ENCODE peak calls at places on chromosomes 3 and 15, in five cellular contexts. One of them, this sample, is unnamed.

GRCh38 chr15:27454281-27455060 is 483.5 kb downstream of the GABRG3 start:
- DNase-seq in NT2/D1: no peak
- DNase-seq in heart left ventricle: no peak
- DNase-seq in Peyer's patch: no peak
- DNase-seq in ovary: no peak
- DNase-seq in this sample: no peak

GRCh38 chr3:150790621-150791020 is 27.7 kb upstream of the SIAH2 start:
- DNase-seq in NT2/D1: no peak
- DNase-seq in heart left ventricle: no peak
- DNase-seq in Peyer's patch: no peak
- DNase-seq in ovary: no peak
- DNase-seq in this sample: no peak

GRCh38 chr3:56467801-56468183 is 475 bp downstream of the ERC2 start:
- DNase-seq in NT2/D1: no peak
- DNase-seq in heart left ventricle: no peak
- DNase-seq in Peyer's patch: no peak
- DNase-seq in ovary: peak; percentile 31
- DNase-seq in this sample: no peak

GRCh38 chr15:43509002-43509922 is 8.1 kb upstream of the MAP1A start:
- DNase-seq in NT2/D1: no peak
- DNase-seq in heart left ventricle: no peak
- DNase-seq in Peyer's patch: no peak
- DNase-seq in ovary: no peak
- DNase-seq in this sample: no peak

GRCh38 chr3:62873672-62874397 is 1.4 kb downstream of the CADPS start:
- DNase-seq in NT2/D1: peak; percentile 82
- DNase-seq in heart left ventricle: peak; percentile 55
- DNase-seq in Peyer's patch: no peak
- DNase-seq in ovary: peak; percentile 26
- DNase-seq in this sample: peak; percentile 79

GRCh38 chr3:110608566-110608965 is 463.1 kb upstream of the NECTIN3 start:
- DNase-seq in NT2/D1: no peak
- DNase-seq in heart left ventricle: no peak
- DNase-seq in Peyer's patch: no peak
- DNase-seq in ovary: no peak
- DNase-seq in this sample: no peak

GRCh38 chr15:77019476-77020331 is 24.8 kb downstream of the PSTPIP1 start:
- DNase-seq in NT2/D1: no peak
- DNase-seq in heart left ventricle: peak; percentile 17
- DNase-seq in Peyer's patch: no peak
- DNase-seq in ovary: no peak
- DNase-seq in this sample: peak; percentile 55

GRCh38 chr15:59918994-59919951 is 84.8 kb upstream of the FOXB1 start:
- DNase-seq in NT2/D1: no peak
- DNase-seq in heart left ventricle: no peak
- DNase-seq in Peyer's patch: no peak
- DNase-seq in ovary: no peak
- DNase-seq in this sample: no peak

GRCh38 chr15:78131295-78132021 is at the start of gene CIB2:
- DNase-seq in NT2/D1: peak; percentile 75
- DNase-seq in heart left ventricle: peak; percentile 78
- DNase-seq in Peyer's patch: peak; percentile 69
- DNase-seq in ovary: peak; percentile 87
- DNase-seq in this sample: peak; percentile 96

GRCh38 chr15:95843241-95843851 is 487.2 kb upstream of the NR2F2 start:
- DNase-seq in NT2/D1: no peak
- DNase-seq in heart left ventricle: peak; percentile 62
- DNase-seq in Peyer's patch: no peak
- DNase-seq in ovary: no peak
- DNase-seq in this sample: peak; percentile 28

GRCh38 chr3:155015776-155016451 is 64.2 kb upstream of the MME start:
- DNase-seq in NT2/D1: no peak
- DNase-seq in heart left ventricle: no peak
- DNase-seq in Peyer's patch: no peak
- DNase-seq in ovary: no peak
- DNase-seq in this sample: peak; percentile 94

GRCh38 chr3:114572364-114573062 is 278.7 kb downstream of the TIGIT start:
- DNase-seq in NT2/D1: no peak
- DNase-seq in heart left ventricle: no peak
- DNase-seq in Peyer's patch: no peak
- DNase-seq in ovary: no peak
- DNase-seq in this sample: no peak

GRCh38 chr3:175386630-175387029 is 527.5 kb downstream of the NAALADL2 start:
- DNase-seq in NT2/D1: no peak
- DNase-seq in heart left ventricle: no peak
- DNase-seq in Peyer's patch: no peak
- DNase-seq in ovary: no peak
- DNase-seq in this sample: no peak

GRCh38 chr15:97904196-97904572 is 56.3 kb upstream of the ARRDC4 start:
- DNase-seq in NT2/D1: peak; percentile 80
- DNase-seq in heart left ventricle: peak; percentile 75
- DNase-seq in Peyer's patch: no peak
- DNase-seq in ovary: peak; percentile 62
- DNase-seq in this sample: peak; percentile 51

GRCh38 chr15:75723847-75724660 is 11.4 kb upstream of the CSPG4 start:
- DNase-seq in NT2/D1: no peak
- DNase-seq in heart left ventricle: peak; percentile 95
- DNase-seq in Peyer's patch: peak; percentile 47
- DNase-seq in ovary: peak; percentile 87
- DNase-seq in this sample: peak; percentile 43

GRCh38 chr3:126961191-126961790 is 21.6 kb upstream of the PLXNA1 start:
- DNase-seq in NT2/D1: no peak
- DNase-seq in heart left ventricle: peak; percentile 83
- DNase-seq in Peyer's patch: peak; percentile 29
- DNase-seq in ovary: peak; percentile 74
- DNase-seq in this sample: no peak

GRCh38 chr3:45597166-45597565 is 2.6 kb downstream of the LIMD1 start:
- DNase-seq in NT2/D1: no peak
- DNase-seq in heart left ventricle: no peak
- DNase-seq in Peyer's patch: peak; percentile 47
- DNase-seq in ovary: no peak
- DNase-seq in this sample: no peak

GRCh38 chr15:41256577-41257038 is 25.5 kb downstream of the CHP1 start:
- DNase-seq in NT2/D1: no peak
- DNase-seq in heart left ventricle: no peak
- DNase-seq in Peyer's patch: no peak
- DNase-seq in ovary: no peak
- DNase-seq in this sample: no peak

GRCh38 chr3:143000525-143000924 is 845 bp upstream of the U2SURP start:
- DNase-seq in NT2/D1: no peak
- DNase-seq in heart left ventricle: no peak
- DNase-seq in Peyer's patch: no peak
- DNase-seq in ovary: no peak
- DNase-seq in this sample: no peak

GRCh38 chr3:117144832-117145231 is 435.3 kb downstream of the TUSC7 start:
- DNase-seq in NT2/D1: no peak
- DNase-seq in heart left ventricle: no peak
- DNase-seq in Peyer's patch: no peak
- DNase-seq in ovary: no peak
- DNase-seq in this sample: no peak

GRCh38 chr3:17841190-17841828 is 98.9 kb upstream of the TBC1D5 start:
- DNase-seq in NT2/D1: peak; percentile 80
- DNase-seq in heart left ventricle: peak; percentile 58
- DNase-seq in Peyer's patch: peak; percentile 64
- DNase-seq in ovary: peak; percentile 77
- DNase-seq in this sample: peak; percentile 70

GRCh38 chr15:70763950-70764730 is 782 bp upstream of the UACA start:
- DNase-seq in NT2/D1: no peak
- DNase-seq in heart left ventricle: no peak
- DNase-seq in Peyer's patch: no peak
- DNase-seq in ovary: no peak
- DNase-seq in this sample: peak; percentile 68

GRCh38 chr15:70762469-70763119 is 764 bp downstream of the UACA start:
- DNase-seq in NT2/D1: no peak
- DNase-seq in heart left ventricle: peak; percentile 38
- DNase-seq in Peyer's patch: no peak
- DNase-seq in ovary: peak; percentile 65
- DNase-seq in this sample: peak; percentile 64

GRCh38 chr15:70761931-70762468 is 1.4 kb downstream of the UACA start:
- DNase-seq in NT2/D1: no peak
- DNase-seq in heart left ventricle: no peak
- DNase-seq in Peyer's patch: no peak
- DNase-seq in ovary: no peak
- DNase-seq in this sample: no peak

GRCh38 chr15:70761046-70761445 is 2.3 kb downstream of the UACA start:
- DNase-seq in NT2/D1: no peak
- DNase-seq in heart left ventricle: no peak
- DNase-seq in Peyer's patch: no peak
- DNase-seq in ovary: no peak
- DNase-seq in this sample: no peak

GRCh38 chr15:70763120-70763949 is at the start of gene UACA:
- DNase-seq in NT2/D1: peak; percentile 97
- DNase-seq in heart left ventricle: peak; percentile 97
- DNase-seq in Peyer's patch: peak; percentile 87
- DNase-seq in ovary: peak; percentile 99
- DNase-seq in this sample: peak; percentile 100
- H3K4me1 ChIP-seq in NT2/D1: no peaks in the 10 kb centered on the region
- H3K4me1 ChIP-seq in heart left ventricle: peaks cover 11% of the 10 kb centered on the region
- H3K4me1 ChIP-seq in Peyer's patch: peaks cover 9% of the 10 kb centered on the region
- H3K4me1 ChIP-seq in ovary: peaks cover 3% of the 10 kb centered on the region
- H3K4me1 ChIP-seq in this sample: peaks cover 40% of the 10 kb centered on the region

DNA sequence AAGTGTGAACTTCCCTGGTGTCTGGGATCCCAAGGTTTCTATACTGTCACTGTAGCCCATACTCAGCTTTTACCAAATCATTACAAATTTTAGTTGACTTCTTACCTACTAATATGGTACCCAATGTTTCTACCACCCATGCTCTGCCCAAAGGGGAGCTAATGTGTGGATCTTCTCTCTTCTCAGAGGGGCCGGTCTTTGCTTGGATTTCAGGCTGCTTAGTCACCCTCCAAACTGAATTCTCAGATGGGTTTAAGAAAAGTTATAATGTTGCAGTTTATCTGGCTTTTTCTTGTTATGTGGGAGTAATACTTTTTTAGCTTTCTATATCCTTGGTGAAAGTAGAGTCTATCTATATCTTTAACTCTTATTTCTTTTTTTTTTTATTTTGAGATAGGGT is 67.1 kb upstream of the AKAP13 start:
- DNase-seq in NT2/D1: no peak
- DNase-seq in heart left ventricle: no peak
- DNase-seq in Peyer's patch: no peak
- DNase-seq in ovary: no peak
- DNase-seq in this sample: no peak
- H3K4me1 ChIP-seq in NT2/D1: no peaks in the 10 kb centered on the region
- H3K4me1 ChIP-seq in heart left ventricle: no peaks in the 10 kb centered on the region
- H3K4me1 ChIP-seq in Peyer's patch: no peaks in the 10 kb centered on the region
- H3K4me1 ChIP-seq in ovary: peaks cover 4% of the 10 kb centered on the region
- H3K4me1 ChIP-seq in this sample: no peaks in the 10 kb centered on the region

GRCh38 chr3:172063456-172064432 is 24.4 kb downstream of the FNDC3B start:
- DNase-seq in NT2/D1: no peak
- DNase-seq in heart left ventricle: no peak
- DNase-seq in Peyer's patch: no peak
- DNase-seq in ovary: no peak
- DNase-seq in this sample: no peak

GRCh38 chr3:172065967-172066762 is 26.8 kb downstream of the FNDC3B start:
- DNase-seq in NT2/D1: no peak
- DNase-seq in heart left ventricle: no peak
- DNase-seq in Peyer's patch: no peak
- DNase-seq in ovary: no peak
- DNase-seq in this sample: no peak

GRCh38 chr3:172066880-172067778 is 27.8 kb downstream of the FNDC3B start:
- DNase-seq in NT2/D1: no peak
- DNase-seq in heart left ventricle: no peak
- DNase-seq in Peyer's patch: no peak
- DNase-seq in ovary: no peak
- DNase-seq in this sample: no peak

GRCh38 chr3:172067837-172068440 is 28.6 kb downstream of the FNDC3B start:
- DNase-seq in NT2/D1: no peak
- DNase-seq in heart left ventricle: no peak
- DNase-seq in Peyer's patch: no peak
- DNase-seq in ovary: no peak
- DNase-seq in this sample: no peak

GRCh38 chr3:172065534-172065933 is 26.2 kb downstream of the FNDC3B start:
- DNase-seq in NT2/D1: no peak
- DNase-seq in heart left ventricle: no peak
- DNase-seq in Peyer's patch: no peak
- DNase-seq in ovary: no peak
- DNase-seq in this sample: peak; percentile 42
- H3K4me1 ChIP-seq in NT2/D1: peaks cover 4% of the 10 kb centered on the region
- H3K4me1 ChIP-seq in heart left ventricle: peaks cover 57% of the 10 kb centered on the region
- H3K4me1 ChIP-seq in Peyer's patch: no peaks in the 10 kb centered on the region
- H3K4me1 ChIP-seq in ovary: peaks cover 21% of the 10 kb centered on the region
- H3K4me1 ChIP-seq in this sample: peaks cover 10% of the 10 kb centered on the region

GRCh38 chr3:37812497-37812896 is 49.2 kb upstream of the CTDSPL start:
- DNase-seq in NT2/D1: no peak
- DNase-seq in heart left ventricle: no peak
- DNase-seq in Peyer's patch: no peak
- DNase-seq in ovary: no peak
- DNase-seq in this sample: no peak
- H3K4me1 ChIP-seq in NT2/D1: peaks cover 3% of the 10 kb centered on the region
- H3K4me1 ChIP-seq in heart left ventricle: peaks cover 8% of the 10 kb centered on the region
- H3K4me1 ChIP-seq in Peyer's patch: no peaks in the 10 kb centered on the region
- H3K4me1 ChIP-seq in ovary: peaks cover 14% of the 10 kb centered on the region
- H3K4me1 ChIP-seq in this sample: no peaks in the 10 kb centered on the region

GRCh38 chr3:128725932-128726690 is at the start of gene RAB7A:
- DNase-seq in NT2/D1: peak; percentile 98
- DNase-seq in heart left ventricle: peak; percentile 98
- DNase-seq in Peyer's patch: peak; percentile 97
- DNase-seq in ovary: peak; percentile 98
- DNase-seq in this sample: peak; percentile 98

GRCh38 chr3:128727996-128728395 is 2.0 kb downstream of the RAB7A start:
- DNase-seq in NT2/D1: no peak
- DNase-seq in heart left ventricle: no peak
- DNase-seq in Peyer's patch: no peak
- DNase-seq in ovary: no peak
- DNase-seq in this sample: no peak

GRCh38 chr3:128727059-128727458 is 1.1 kb downstream of the RAB7A start:
- DNase-seq in NT2/D1: no peak
- DNase-seq in heart left ventricle: no peak
- DNase-seq in Peyer's patch: no peak
- DNase-seq in ovary: no peak
- DNase-seq in this sample: no peak

GRCh38 chr3:128726691-128727031 is 678 bp downstream of the RAB7A start:
- DNase-seq in NT2/D1: no peak
- DNase-seq in heart left ventricle: peak; percentile 67
- DNase-seq in Peyer's patch: peak; percentile 55
- DNase-seq in ovary: peak; percentile 57
- DNase-seq in this sample: peak; percentile 39

DNA sequence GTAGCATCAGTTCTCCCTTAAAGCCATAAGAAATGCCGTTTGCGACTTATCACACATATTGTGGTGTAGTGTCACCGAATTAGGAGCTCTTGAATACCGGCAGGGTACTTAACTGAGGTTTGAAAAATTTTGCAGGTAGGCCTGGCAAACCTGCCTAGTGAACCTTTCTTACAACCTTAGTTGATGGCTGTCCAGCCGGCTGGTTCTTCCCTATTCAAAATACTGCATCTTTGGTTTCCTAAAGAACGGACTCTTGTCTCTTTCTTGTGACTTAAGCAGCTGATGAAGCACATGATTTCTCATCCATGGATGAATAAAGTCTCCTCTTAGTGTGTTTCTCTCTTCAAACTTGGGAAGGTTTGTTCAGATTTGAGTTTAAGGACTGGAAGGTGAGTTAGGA is 1.5 kb downstream of the RAB7A start:
- DNase-seq in NT2/D1: no peak
- DNase-seq in heart left ventricle: no peak
- DNase-seq in Peyer's patch: no peak
- DNase-seq in ovary: no peak
- DNase-seq in this sample: no peak
- H3K4me1 ChIP-seq in NT2/D1: peaks cover 4% of the 10 kb centered on the region
- H3K4me1 ChIP-seq in heart left ventricle: peaks cover 28% of the 10 kb centered on the region
- H3K4me1 ChIP-seq in Peyer's patch: peaks cover 10% of the 10 kb centered on the region
- H3K4me1 ChIP-seq in ovary: peaks cover 12% of the 10 kb centered on the region
- H3K4me1 ChIP-seq in this sample: peaks cover 29% of the 10 kb centered on the region